ENCODE peak calls at places on chromosomes 12 and 14, in four cellular contexts. H, E, N and C are unnamed samples.

GRCh38 chr12:49089831-49090773 is 4.5 kb downstream of the DHH start:
- DNase-seq in H (peak; percentile 48), N (no peak), E (peak; percentile 41), C (peak; percentile 2)

GRCh38 chr12:132566551-132567131 is 43.7 kb downstream of the LRCOL1 start:
- DNase-seq in E (no peak), N (peak; percentile 74), H (no peak), C (no peak)

GRCh38 chr12:105504286-105504685 is 173.8 kb downstream of the C12orf75 start:
- DNase-seq in H (no peak), N (no peak), E (no peak), C (no peak)

GRCh38 chr14:99200654-99201005 is 71.4 kb downstream of the BCL11B start:
- DNase-seq in H (no peak), N (no peak), E (no peak), C (no peak)

GRCh38 chr12:57735952-57736742 is 2.4 kb downstream of the AGAP2 start:
- DNase-seq in N (no peak), H (no peak), E (peak; percentile 41), C (no peak)

GRCh38 chr12:47382305-47382704 is 302.5 kb upstream of the AMIGO2 start:
- DNase-seq in N (no peak), H (no peak), E (no peak), C (no peak)

GRCh38 chr14:105902131-105902898 is 375.9 kb downstream of the TMEM121 start:
- DNase-seq in N (no peak), H (no peak), E (no peak), C (no peak)

GRCh38 chr12:14167005-14167628 is 185.7 kb upstream of the GRIN2B start:
- DNase-seq in H (peak; percentile 30), N (peak; percentile 1), E (peak; percentile 73), C (no peak)

GRCh38 chr14:55754471-55754870 is 174.5 kb downstream of the KTN1 start:
- DNase-seq in N (no peak), H (no peak), E (no peak), C (no peak)

GRCh38 chr14:77346495-77346894 is 25.7 kb downstream of the GSTZ1 start:
- DNase-seq in N (no peak), H (no peak), E (no peak), C (no peak)

GRCh38 chr14:69013943-69014782 is 35.1 kb upstream of the ACTN1 start:
- DNase-seq in H (no peak), E (no peak), N (no peak), C (peak; percentile 88)

GRCh38 chr12:48266826-48267225 is 63.7 kb upstream of the OR10AD1 start:
- DNase-seq in H (no peak), E (no peak), N (no peak), C (no peak)

GRCh38 chr14:105853089-105853906 is 326.9 kb downstream of the TMEM121 start:
- DNase-seq in E (no peak), H (no peak), N (no peak), C (no peak)